ENCODE peak calls at places on chromosomes 16 and 17, in four cellular contexts. Q, J, S and X are unnamed samples.

GRCh38 chr17:33832295-33832694 is 422.8 kb upstream of the CCL2 start:
- DNase-seq in Q (no peak), J (no peak), S (no peak), X (no peak)

GRCh38 chr17:49003557-49004511 is 6.6 kb downstream of the IGF2BP1 start:
- DNase-seq in Q (no peak), J (no peak), S (no peak), X (no peak)

GRCh38 chr17:55420776-55421178 is 858 bp downstream of the MMD start:
- DNase-seq in Q (peak; percentile 31), J (no peak), S (peak; percentile 30), X (no peak)

GRCh38 chr17:40574292-40574691 is 9.0 kb upstream of the CCR7 start:
- DNase-seq in Q (no peak), J (no peak), S (no peak), X (no peak)

GRCh38 chr16:12896562-12896961 is 4.8 kb upstream of the SHISA9 start:
- DNase-seq in Q (peak; percentile 51), J (no peak), S (no peak), X (peak; percentile 20)

GRCh38 chr17:17493249-17493985 is 2.8 kb downstream of the RASD1 start:
- DNase-seq in Q (no peak), J (no peak), S (peak; percentile 60), X (no peak)

GRCh38 chr17:10099051-10099571 is 99.3 kb downstream of the GAS7 start:
- DNase-seq in Q (no peak), J (no peak), S (no peak), X (no peak)

GRCh38 chr17:8629371-8630226 is 926 bp downstream of the MYH10 start:
- DNase-seq in Q (peak; percentile 36), J (no peak), S (peak; percentile 46), X (no peak)

GRCh38 chr17:82603981-82604448 is 44.2 kb downstream of the WDR45B start:
- DNase-seq in Q (no peak), J (peak; percentile 80), S (no peak), X (no peak)

GRCh38 chr17:34570491-34570890 is 8.9 kb upstream of the TMEM132E start:
- DNase-seq in Q (no peak), J (no peak), S (no peak), X (no peak)

GRCh38 chr17:43418441-43419374 is 19.9 kb downstream of the ARL4D start:
- DNase-seq in Q (peak; percentile 42), J (peak; percentile 93), S (peak; percentile 59), X (peak; percentile 17)

GRCh38 chr16:51095114-51095872 is 55.8 kb downstream of the SALL1 start:
- DNase-seq in Q (no peak), J (no peak), S (no peak), X (no peak)

GRCh38 chr16:19239756-19240155 is 45.8 kb upstream of the CLEC19A start:
- DNase-seq in Q (no peak), J (no peak), S (no peak), X (no peak)